ENCODE peak calls at places on chromosomes 7 and 10, in four cellular contexts. T is foreskin fibroblast, F is sigmoid colon, B is adrenal gland. S is an unnamed sample.
A peak's percentile ranks its signal among the peaks of the same experiment; 100 is the strongest.

GRCh38 chr7:141074997-141075396 is 1.1 kb downstream of the TMEM178B start:
- DNase-seq in T (no peak), F (no peak), B (no peak), S (no peak)

GRCh38 chr7:149489391-149490024 is 8.1 kb downstream of the ZNF746 start:
- DNase-seq in T (no peak), F (no peak), B (no peak), S (no peak)

GRCh38 chr7:111083423-111083822 is 7.5 kb upstream of the LRRN3 start:
- DNase-seq in T (peak; percentile 33), F (no peak), B (no peak), S (peak; percentile 75)

GRCh38 chr7:80918406-80918805 is 445 bp downstream of the SEMA3C start:
- DNase-seq in T (no peak), F (no peak), B (no peak), S (no peak)

GRCh38 chr10:109898666-109899577 is 24.4 kb downstream of the XPNPEP1 start:
- DNase-seq in T (peak; percentile 57), F (no peak), B (peak; percentile 75), S (no peak)

GRCh38 chr10:113131611-113132330 is 181.7 kb downstream of the TCF7L2 start:
- DNase-seq in T (peak; percentile 70), F (no peak), B (no peak), S (no peak)

GRCh38 chr10:98168147-98168546 is 33.7 kb downstream of the R3HCC1L start:
- DNase-seq in T (no peak), F (no peak), B (no peak), S (no peak)

GRCh38 chr7:42566981-42567510 is 330.0 kb upstream of the GLI3 start:
- DNase-seq in T (no peak), F (no peak), B (no peak), S (no peak)

GRCh38 chr7:57211428-57212100 is 79.3 kb upstream of the ZNF479 start:
- DNase-seq in T (no peak), F (no peak), B (peak; percentile 24), S (no peak)

GRCh38 chr10:113459672-113460280 is 93.1 kb upstream of the HABP2 start:
- DNase-seq in T (no peak), F (no peak), B (no peak), S (no peak)

GRCh38 chr10:18211862-18212261 is 71.6 kb downstream of the CACNB2 start:
- DNase-seq in T (no peak), F (no peak), B (no peak), S (no peak)

GRCh38 chr10:116085333-116085732 is 187.7 kb downstream of the GFRA1 start:
- DNase-seq in T (no peak), F (no peak), B (no peak), S (no peak)

GRCh38 chr7:80210400-80210799 is 75.8 kb downstream of the GNAI1 start:
- DNase-seq in T (no peak), F (no peak), B (no peak), S (no peak)

GRCh38 chr7:47343056-47343455 is 238.9 kb downstream of the TNS3 start:
- DNase-seq in T (no peak), F (no peak), B (no peak), S (no peak)

GRCh38 chr7:34928052-34928451 is 109.2 kb downstream of the DPY19L1 start:
- DNase-seq in T (no peak), F (no peak), B (peak; percentile 75), S (no peak)

GRCh38 chr7:7265057-7265456 is 82.7 kb downstream of the C1GALT1 start:
- DNase-seq in T (no peak), F (no peak), B (no peak), S (no peak)

GRCh38 chr10:36381748-36382147 is 739.7 kb upstream of the FZD8 start:
- DNase-seq in T (no peak), F (no peak), B (no peak), S (no peak)

GRCh38 chr7:8305625-8306388 is 43.8 kb upstream of the ICA1 start:
- DNase-seq in T (no peak), F (no peak), B (no peak), S (no peak)

GRCh38 chr7:143485500-143485899 is 7.8 kb downstream of the TAS2R41 start:
- DNase-seq in T (no peak), F (no peak), B (no peak), S (no peak)

GRCh38 chr10:119401671-119402395 is 140.7 kb downstream of the RGS10 start:
- DNase-seq in T (peak; percentile 100), F (peak; percentile 92), B (no peak), S (no peak)

GRCh38 chr10:88205842-88206446 is 342.5 kb downstream of the PTEN start:
- DNase-seq in T (no peak), F (no peak), B (no peak), S (no peak)

GRCh38 chr10:76251773-76252617 is 820.6 kb downstream of the LRMDA start:
- DNase-seq in T (peak; percentile 56), F (peak; percentile 99), B (peak; percentile 94), S (no peak)

GRCh38 chr10:33524966-33525365 is 190.5 kb upstream of the NRP1 start:
- DNase-seq in T (peak; percentile 46), F (no peak), B (no peak), S (no peak)

GRCh38 chr10:91924212-91925021 is 847 bp downstream of the BTAF1 start:
- DNase-seq in T (no peak), F (no peak), B (no peak), S (no peak)

DNA sequence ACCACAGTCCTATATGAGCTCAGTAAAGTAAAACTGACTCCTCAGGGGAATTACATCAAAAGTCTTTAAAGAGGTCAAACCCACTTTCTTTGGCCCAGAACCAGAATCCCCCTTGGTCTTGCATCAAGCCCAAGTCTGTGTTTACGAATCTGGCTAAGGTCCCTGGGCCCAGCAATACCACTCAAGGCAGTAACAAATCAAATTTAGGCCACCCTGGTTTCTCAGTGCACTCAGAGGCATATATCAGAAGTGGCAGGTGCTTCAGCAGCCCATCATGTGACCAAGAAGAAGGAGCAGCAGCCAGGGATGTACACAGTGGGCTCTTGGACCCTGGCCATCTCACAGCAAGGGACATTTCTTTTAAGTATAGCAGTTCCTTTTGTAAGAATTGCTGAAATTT is 7.3 kb upstream of the SLC25A13 start:
- DNase-seq in T (no peak), F (no peak), B (no peak), S (no peak)
- H3K4me3 ChIP-seq in T (no peak overlapping the region), F (no peak overlapping the region), B (no peak overlapping the region), S (no peak overlapping the region)

GRCh38 chr10:131822013-131822693 is 78.7 kb upstream of the PPP2R2D start:
- DNase-seq in T (no peak), F (peak; percentile 39), B (no peak), S (no peak)

GRCh38 chr10:131825960-131826650 is 74.7 kb upstream of the PPP2R2D start:
- DNase-seq in T (no peak), F (peak; percentile 32), B (no peak), S (no peak)

GRCh38 chr10:131822694-131823245 is 78.0 kb upstream of the PPP2R2D start:
- DNase-seq in T (no peak), F (peak; percentile 37), B (no peak), S (no peak)

GRCh38 chr10:131824371-131825149 is 76.2 kb upstream of the PPP2R2D start:
- DNase-seq in T (no peak), F (peak; percentile 56), B (no peak), S (no peak)

DNA sequence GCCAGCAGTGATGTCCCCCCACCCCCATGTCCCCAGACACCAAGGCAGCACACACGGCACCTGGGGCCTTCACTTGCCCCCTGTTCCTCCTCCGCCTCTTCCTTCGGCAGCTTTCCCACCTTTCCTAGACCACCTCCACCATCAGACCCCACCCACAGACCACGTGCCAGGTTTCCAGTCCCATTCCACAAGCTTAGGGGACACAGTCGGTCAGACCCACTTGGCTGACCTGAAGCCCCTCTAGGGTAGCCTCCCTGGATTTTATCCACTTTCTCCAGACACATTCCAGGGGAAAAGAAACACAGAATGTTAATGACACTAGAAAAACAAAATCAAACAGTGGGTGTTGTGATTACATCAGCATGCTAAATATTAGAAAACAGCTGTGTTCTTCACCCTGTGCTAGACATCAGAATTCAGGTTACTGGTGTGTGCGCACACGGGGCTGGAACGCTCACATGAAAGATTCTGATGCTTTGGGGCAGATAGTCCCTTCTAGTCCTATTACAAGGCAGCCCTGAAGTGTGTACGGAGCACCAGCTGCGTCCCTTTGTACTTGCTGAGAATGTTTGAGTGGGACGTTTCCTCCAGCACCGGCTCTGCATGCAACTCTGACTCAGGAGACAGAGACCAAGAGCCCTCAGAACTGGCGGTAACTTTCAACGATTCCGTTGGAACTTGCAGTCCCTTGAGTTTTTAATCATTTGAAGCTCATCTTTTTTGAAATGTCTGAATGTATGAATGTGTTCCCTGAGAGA is 75.5 kb upstream of the PPP2R2D start:
- DNase-seq in T (no peak), F (peak; percentile 25), B (no peak), S (no peak)
- H3K4me3 ChIP-seq in T (no peak overlapping the region), F (no peak overlapping the region), B (no peak overlapping the region), S (no peak overlapping the region)

GRCh38 chr10:44976352-44977198 is 2.0 kb downstream of the DEPP1 start:
- DNase-seq in T (no peak), F (peak; percentile 71), B (no peak), S (no peak)

GRCh38 chr10:44978570-44979280 is at the start of gene DEPP1:
- DNase-seq in T (peak; percentile 63), F (peak; percentile 98), B (peak; percentile 98), S (no peak)

GRCh38 chr10:44975487-44976331 is 2.9 kb downstream of the DEPP1 start:
- DNase-seq in T (no peak), F (peak; percentile 90), B (no peak), S (no peak)

GRCh38 chr10:44978213-44978569 is 418 bp downstream of the DEPP1 start:
- DNase-seq in T (no peak), F (peak; percentile 60), B (no peak), S (no peak)

DNA sequence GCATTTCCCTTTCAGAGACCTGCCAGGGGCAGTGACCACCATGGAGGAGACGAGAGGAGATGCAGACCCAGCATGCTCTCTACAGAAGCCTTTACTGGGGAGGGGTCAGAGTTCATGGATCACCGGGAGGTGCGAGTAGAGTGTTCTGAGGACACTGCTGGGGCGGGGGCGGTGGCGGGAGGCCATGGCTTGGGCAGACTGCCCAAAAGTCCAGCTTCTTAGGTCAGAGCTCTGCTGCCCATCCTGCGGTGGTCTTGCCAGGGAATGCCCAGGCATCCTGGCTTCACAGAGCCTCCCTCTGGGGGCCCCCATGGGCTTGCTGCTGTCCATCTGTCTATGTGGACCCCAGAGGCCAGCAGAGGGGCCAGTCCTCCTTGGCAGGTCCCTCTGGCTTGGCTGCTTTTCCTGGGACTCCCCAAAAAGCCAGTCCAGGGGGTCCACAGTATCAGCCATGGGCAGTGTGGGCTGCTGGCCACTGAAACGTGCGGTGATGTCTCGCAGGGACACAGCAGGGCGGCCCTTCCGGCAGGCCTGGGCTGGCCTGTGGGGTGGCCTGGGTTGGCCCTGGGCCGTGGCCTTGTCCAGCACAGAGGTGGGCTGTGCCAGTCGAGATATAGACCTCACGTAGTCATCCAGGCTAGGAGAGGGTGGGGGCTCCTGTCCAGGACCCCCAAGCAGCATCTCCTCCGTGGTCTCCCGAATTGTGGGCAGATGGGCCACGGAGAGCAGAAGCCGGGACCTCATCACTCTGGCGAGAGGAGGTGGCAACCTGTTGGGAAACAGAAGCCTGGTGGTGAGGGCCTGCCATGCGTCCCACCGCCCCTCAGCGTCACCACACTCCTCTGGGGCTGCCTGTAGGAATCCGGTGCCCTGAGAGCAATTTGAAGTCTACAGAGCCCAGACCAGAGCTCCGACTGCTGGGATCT is 1.1 kb downstream of the DEPP1 start:
- DNase-seq in T (no peak), F (peak; percentile 69), B (no peak), S (no peak)
- H3K4me3 ChIP-seq in T (no peak overlapping the region), F (peak overlapping the region; percentile 54), B (no peak overlapping the region), S (no peak overlapping the region)

DNA sequence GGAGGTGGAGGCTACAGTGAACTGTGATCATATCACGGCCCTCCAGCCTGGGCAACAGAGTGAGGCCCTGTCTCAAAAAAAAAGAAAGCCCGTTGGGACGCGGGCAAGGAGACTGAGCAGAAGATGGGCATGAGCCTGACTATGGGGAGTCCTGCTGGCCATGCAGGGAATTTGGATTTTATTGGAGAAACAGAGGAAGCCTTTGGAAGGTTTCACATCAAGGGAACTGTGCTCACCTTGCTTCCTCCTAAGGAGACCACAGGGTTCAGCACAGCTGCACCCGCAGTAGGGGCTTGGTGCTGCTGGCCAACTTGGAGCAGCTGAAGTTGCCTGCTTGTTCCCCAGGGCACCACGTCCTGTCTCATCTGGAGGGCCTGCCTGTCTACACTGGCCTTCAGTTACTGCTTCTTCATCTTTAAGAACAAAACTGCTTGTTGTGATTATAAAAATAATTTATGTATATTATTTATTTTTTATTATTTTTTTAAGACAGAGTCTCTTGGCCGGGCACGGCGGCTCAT is 1.5 kb downstream of the IQCE start:
- DNase-seq in T (no peak), F (no peak), B (no peak), S (no peak)
- H3K4me3 ChIP-seq in T (peak overlapping the region; percentile 81), F (peak overlapping the region; percentile 100), B (no peak overlapping the region), S (no peak overlapping the region)

S was measured in CD4-positive, CD25-positive, alpha-beta regulatory T cell.